ENCODE peak calls at places on chromosomes 5 and 9, in five cellular contexts. D is GM10248; Z is mesothelial cell of epicardium; W is endothelial cell; S is stimulated activated CD4-positive, alpha-beta T cell treated with anti-CD3 and anti-CD28 coated beads, Interleukin-1b, Interleukin-23, amount 100 ng/mL, for 1 hour. X is an unnamed sample.

GRCh38 chr5:57311251-57311650 is 137.4 kb downstream of the GPBP1 start:
- DNase-seq in D (no peak), Z (no peak), W (no peak), S (no peak), X (no peak)

GRCh38 chr9:138120072-138120471 is 242.5 kb downstream of the CACNA1B start:
- DNase-seq in D (no peak), Z (no peak), W (no peak), S (no peak), X (peak; percentile 64)

GRCh38 chr9:85248514-85249312 is 493.0 kb downstream of the AGTPBP1 start:
- DNase-seq in D (no peak), Z (no peak), W (no peak), S (no peak), X (no peak)

GRCh38 chr5:171116711-171117110 is 192.3 kb upstream of the TLX3 start:
- DNase-seq in D (no peak), Z (no peak), W (no peak), S (no peak), X (no peak)

GRCh38 chr9:121889990-121890563 is 203.0 kb downstream of the TTLL11 start:
- DNase-seq in D (no peak), Z (no peak), W (no peak), S (no peak), X (no peak)

GRCh38 chr5:68432682-68433081 is 217.1 kb downstream of the PIK3R1 start:
- DNase-seq in D (no peak), Z (no peak), W (no peak), S (no peak), X (no peak)

GRCh38 chr9:118578467-118578866 is 790.8 kb downstream of the BRINP1 start:
- DNase-seq in D (no peak), Z (no peak), W (no peak), S (no peak), X (no peak)

GRCh38 chr9:126482361-126483044 is 131.2 kb upstream of the LMX1B start:
- DNase-seq in D (no peak), Z (peak; percentile 73), W (peak; percentile 61), S (no peak), X (peak; percentile 81)

GRCh38 chr9:93603011-93603410 is 26.6 kb downstream of the PHF2 start:
- DNase-seq in D (no peak), Z (peak; percentile 30), W (no peak), S (no peak), X (no peak)

GRCh38 chr5:169873642-169874041 is 106.7 kb downstream of the INSYN2B start:
- DNase-seq in D (no peak), Z (no peak), W (no peak), S (no peak), X (no peak)

GRCh38 chr9:136852664-136853595 is 784 bp downstream of the MAMDC4 start:
- DNase-seq in D (no peak), Z (no peak), W (peak; percentile 2), S (no peak), X (peak; percentile 79)

GRCh38 chr9:35791321-35791921 is at the start of gene NPR2:
- DNase-seq in D (no peak), Z (peak; percentile 48), W (peak; percentile 31), S (no peak), X (peak; percentile 86)

GRCh38 chr5:43120720-43121564 is at the start of gene ZNF131:
- DNase-seq in D (peak; percentile 96), Z (peak; percentile 97), W (peak; percentile 94), S (peak; percentile 90), X (peak; percentile 99)

GRCh38 chr5:33788922-33789321 is 102.9 kb downstream of the ADAMTS12 start:
- DNase-seq in D (no peak), Z (no peak), W (no peak), S (no peak), X (no peak)

GRCh38 chr5:154753792-154754191 is 1.4 kb upstream of the LARP1 start:
- DNase-seq in D (no peak), Z (peak; percentile 48), W (no peak), S (no peak), X (peak; percentile 83)

GRCh38 chr9:133008824-133009223 is 22.0 kb upstream of the GTF3C5 start:
- DNase-seq in D (no peak), Z (no peak), W (no peak), S (no peak), X (no peak)

GRCh38 chr5:80254767-80255424 is 952 bp downstream of the SERINC5 start:
- DNase-seq in D (peak; percentile 24), Z (no peak), W (no peak), S (no peak), X (no peak)

GRCh38 chr5:100898504-100899346 is 4.4 kb downstream of the ST8SIA4 start:
- DNase-seq in D (no peak), Z (no peak), W (no peak), S (no peak), X (no peak)

GRCh38 chr5:43256261-43256966 is 56.8 kb downstream of the HMGCS1 start:
- DNase-seq in D (no peak), Z (no peak), W (no peak), S (no peak), X (no peak)

GRCh38 chr9:32782476-32783167 is 718 bp upstream of the TMEM215 start:
- DNase-seq in D (no peak), Z (no peak), W (peak; percentile 29), S (no peak), X (peak; percentile 59)

GRCh38 chr5:178424141-178424855 is 165.9 kb downstream of the COL23A1 start:
- DNase-seq in D (no peak), Z (peak; percentile 46), W (no peak), S (no peak), X (peak; percentile 27)

GRCh38 chr5:82018462-82018861 is 46.6 kb downstream of the ATG10 start:
- DNase-seq in D (no peak), Z (no peak), W (no peak), S (no peak), X (no peak)

GRCh38 chr5:54874337-54875021 is 110.9 kb downstream of the ESM1 start:
- DNase-seq in D (no peak), Z (no peak), W (no peak), S (no peak), X (no peak)

GRCh38 chr9:107465467-107466451 is 23.8 kb downstream of the KLF4 start:
- DNase-seq in D (peak; percentile 70), Z (peak; percentile 77), W (peak; percentile 81), S (no peak), X (peak; percentile 81)

GRCh38 chr9:136595245-136596218 is 49.7 kb upstream of the NOTCH1 start:
- DNase-seq in D (no peak), Z (no peak), W (no peak), S (no peak), X (peak; percentile 59)

GRCh38 chr9:117763314-117763713 is 59.1 kb downstream of the TLR4 start:
- DNase-seq in D (no peak), Z (no peak), W (no peak), S (no peak), X (no peak)

GRCh38 chr9:133773889-133774655 is 35.9 kb upstream of the SARDH start:
- DNase-seq in D (no peak), Z (no peak), W (no peak), S (no peak), X (peak; percentile 51)

GRCh38 chr5:139847790-139848507 is 52.3 kb downstream of the PSD2 start:
- DNase-seq in D (peak; percentile 71), Z (peak; percentile 72), W (peak; percentile 61), S (peak; percentile 49), X (peak; percentile 90)